ENCODE peak calls at places on chromosome 13, in seven cellular contexts. R is AG08396; G is stimulated activated CD4-positive, alpha-beta T cell treated with anti-CD3 and anti-CD28 coated beads, Interleukin-1b, Interleukin-23, amount 100 ng/mL, for 1 hour; M is T follicular helper cell; O is NCI-H1092 treated with DMSO at 0.1 percent for 48 hours; L is NCI-H774; Z is hepatocyte. C is an unnamed sample.

GRCh38 chr13:98476538-98476966 is 100.4 kb downstream of the STK24 start:
- DNase-seq in R (peak; percentile 79), G (peak; percentile 75), M (peak; percentile 77), O (no peak), L (no peak), Z (no peak), C (no peak)

GRCh38 chr13:29849071-29849541 is 1.3 kb downstream of the UBL3 start:
- DNase-seq in R (no peak), G (no peak), M (no peak), O (peak; percentile 42), L (no peak), Z (peak; percentile 40), C (peak; percentile 64)

GRCh38 chr13:94305934-94306333 is 173.5 kb downstream of the DCT start:
- DNase-seq in R (no peak), G (no peak), M (no peak), O (no peak), L (no peak), Z (no peak), C (no peak)

GRCh38 chr13:73924607-73925006 is 209.6 kb downstream of the KLF12 start:
- DNase-seq in R (no peak), G (no peak), M (no peak), O (no peak), L (no peak), Z (no peak), C (no peak)

GRCh38 chr13:112783135-112783945 is 93.5 kb downstream of the ATP11A start:
- DNase-seq in R (peak; percentile 74), G (no peak), M (no peak), O (no peak), L (no peak), Z (no peak), C (no peak)

GRCh38 chr13:41554626-41555386 is 97.5 kb downstream of the RGCC start:
- DNase-seq in R (no peak), G (no peak), M (no peak), O (no peak), L (no peak), Z (no peak), C (no peak)

GRCh38 chr13:87671824-87672603 is 843 bp downstream of the SLITRK5 start:
- DNase-seq in R (peak; percentile 5), G (no peak), M (no peak), O (peak; percentile 72), L (no peak), Z (peak; percentile 11), C (peak; percentile 61)

GRCh38 chr13:90445179-90445578 is 902.3 kb upstream of the MIR17HG start:
- DNase-seq in R (peak; percentile 70), G (no peak), M (no peak), O (no peak), L (no peak), Z (peak; percentile 55), C (peak; percentile 29)

GRCh38 chr13:99258946-99259345 is 767 bp upstream of the GPR18 start:
- DNase-seq in R (no peak), G (no peak), M (no peak), O (no peak), L (no peak), Z (no peak), C (no peak)

GRCh38 chr13:39970177-39970846 is 314.9 kb downstream of the COG6 start:
- DNase-seq in R (no peak), G (no peak), M (no peak), O (no peak), L (no peak), Z (no peak), C (no peak)

GRCh38 chr13:29925457-29925856 is 75.0 kb upstream of the UBL3 start:
- DNase-seq in R (peak; percentile 58), G (no peak), M (no peak), O (peak; percentile 61), L (peak; percentile 9), Z (peak; percentile 90), C (peak; percentile 58)

GRCh38 chr13:101309014-101309619 is 107.2 kb downstream of the NALCN start:
- DNase-seq in R (peak; percentile 19), G (no peak), M (no peak), O (no peak), L (no peak), Z (no peak), C (no peak)